ENCODE peak calls at places on chromosomes 6 and 20, in six cellular contexts. Y is NB4, V is HCT116, N is A549, S is GM12878, P is WTC11. Q is an unnamed sample.

GRCh38 chr6:169851641-169852503 is 100.5 kb downstream of the ERMARD start:
- DNase-seq in N (no peak), S (no peak), V (no peak), P (no peak), Y (peak), Q (peak)

GRCh38 chr6:150981095-150981494 is 115.6 kb downstream of the MTHFD1L start:
- DNase-seq in V (no peak), P (no peak), N (no peak), Y (no peak), S (peak), Q (peak)

GRCh38 chr6:47200536-47201334 is 109.0 kb downstream of the TNFRSF21 start:
- DNase-seq in P (no peak), N (no peak), V (no peak), Y (no peak), S (no peak), Q (no peak)

GRCh38 chr20:25019381-25020155 is 27.0 kb upstream of the APMAP start:
- DNase-seq in N (no peak), P (no peak), V (no peak), S (no peak), Y (no peak), Q (no peak)

GRCh38 chr6:14021449-14021848 is 96.1 kb upstream of the CD83 start:
- DNase-seq in S (no peak), V (no peak), P (no peak), N (no peak), Y (no peak), Q (no peak)

GRCh38 chr20:62740286-62741141 is 31.9 kb downstream of the NTSR1 start:
- DNase-seq in P (peak), N (peak), Y (peak), S (peak), V (peak), Q (peak)

GRCh38 chr6:117555262-117555849 is 47.0 kb downstream of the GOPC start:
- DNase-seq in P (no peak), S (no peak), Y (peak), N (no peak), V (no peak), Q (no peak)

GRCh38 chr20:400451-401275 is 7.4 kb upstream of the RBCK1 start:
- DNase-seq in N (peak), P (no peak), V (no peak), Y (peak), S (no peak), Q (no peak)

GRCh38 chr20:33298391-33298790 is 15.4 kb downstream of the BPIFB1 start:
- DNase-seq in P (no peak), Y (peak), N (no peak), S (no peak), V (no peak), Q (no peak)

GRCh38 chr6:128500017-128500416 is 20.4 kb downstream of the PTPRK start:
- DNase-seq in V (no peak), Y (no peak), S (no peak), N (peak), P (no peak), Q (no peak)

GRCh38 chr20:25478889-25479568 is 71.6 kb downstream of the GINS1 start:
- DNase-seq in V (no peak), N (no peak), Y (no peak), P (no peak), S (no peak), Q (no peak)

DNA sequence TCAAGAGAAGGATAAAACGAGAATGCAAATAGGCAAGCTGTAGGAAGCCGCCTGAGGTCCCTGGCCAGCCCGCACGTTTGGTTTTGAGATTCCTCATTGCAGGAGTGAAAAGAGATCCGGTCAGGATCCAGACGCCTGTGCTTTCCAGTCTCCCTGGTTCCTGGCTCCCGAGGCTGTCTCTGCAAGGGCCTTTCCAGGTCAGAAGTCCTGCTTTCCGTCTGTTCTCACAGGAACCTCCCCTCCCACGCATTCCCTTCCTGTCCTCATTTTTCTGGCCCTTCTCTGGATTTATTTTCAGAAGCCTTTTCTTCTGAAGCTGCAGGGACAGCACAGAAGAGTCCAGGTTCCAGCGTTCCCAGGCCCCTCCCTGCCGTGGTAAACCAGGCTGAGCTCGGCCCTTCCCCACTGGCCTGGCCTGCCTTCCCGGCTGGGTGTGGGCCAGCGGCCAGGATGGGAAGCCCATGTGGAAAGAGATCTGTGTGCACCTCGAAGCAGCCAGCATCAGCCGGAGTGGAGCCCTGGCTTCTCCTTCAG is 54.0 kb downstream of the TMEM242 start:
- DNase-seq in Y (no peak), N (no peak), S (no peak), P (no peak), V (no peak), Q (peak)
- TF ChIP-seq MAX in Y (no peak), N (no peak), S (no peak), P (no peak), V (no peak), Q (no peak)

DNA sequence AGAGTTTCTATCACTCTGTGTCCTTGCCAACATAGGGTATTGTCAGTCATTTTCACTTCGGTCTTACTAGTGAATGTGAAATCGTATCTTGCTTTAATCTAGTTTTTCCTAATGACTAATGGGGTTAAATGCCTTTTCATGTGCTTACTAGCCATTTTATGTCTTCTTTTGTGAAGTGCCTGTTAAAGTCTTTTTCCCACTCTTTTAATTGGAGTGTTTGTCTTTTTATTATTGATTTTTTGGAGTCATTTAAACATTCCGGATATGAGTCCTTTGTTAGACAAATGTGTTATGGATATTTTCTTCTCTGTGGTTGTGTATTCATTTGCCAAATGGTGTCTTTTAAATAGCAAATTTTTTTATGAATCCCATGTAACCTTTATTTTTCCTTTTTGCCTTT is 194.6 kb downstream of the CDH26 start:
- DNase-seq in Y (no peak), P (no peak), N (no peak), V (no peak), S (no peak), Q (no peak)
- TF ChIP-seq MAX in Y (no peak), P (no peak), N (no peak), V (no peak), S (no peak), Q (no peak)

GRCh38 chr20:9114709-9115108 is 45.8 kb downstream of the PLCB4 start:
- DNase-seq in V (no peak), P (no peak), Y (no peak), S (no peak), N (no peak), Q (no peak)

GRCh38 chr20:9110916-9111432 is 42.1 kb downstream of the PLCB4 start:
- DNase-seq in Y (no peak), V (no peak), N (no peak), S (no peak), P (no peak), Q (no peak)

GRCh38 chr20:9110365-9110764 is 41.5 kb downstream of the PLCB4 start:
- DNase-seq in Y (no peak), V (no peak), S (no peak), N (no peak), P (no peak), Q (peak)

GRCh38 chr20:9117548-9117947 is 48.7 kb downstream of the PLCB4 start:
- DNase-seq in P (no peak), N (no peak), S (no peak), Y (no peak), V (no peak), Q (no peak)

GRCh38 chr20:9112541-9113515 is 43.9 kb downstream of the PLCB4 start:
- DNase-seq in S (no peak), P (no peak), Y (no peak), N (no peak), V (no peak), Q (peak)
- TF ChIP-seq MAX in S (no peak), P (no peak), Y (no peak), N (no peak), V (no peak), Q (no peak)

DNA sequence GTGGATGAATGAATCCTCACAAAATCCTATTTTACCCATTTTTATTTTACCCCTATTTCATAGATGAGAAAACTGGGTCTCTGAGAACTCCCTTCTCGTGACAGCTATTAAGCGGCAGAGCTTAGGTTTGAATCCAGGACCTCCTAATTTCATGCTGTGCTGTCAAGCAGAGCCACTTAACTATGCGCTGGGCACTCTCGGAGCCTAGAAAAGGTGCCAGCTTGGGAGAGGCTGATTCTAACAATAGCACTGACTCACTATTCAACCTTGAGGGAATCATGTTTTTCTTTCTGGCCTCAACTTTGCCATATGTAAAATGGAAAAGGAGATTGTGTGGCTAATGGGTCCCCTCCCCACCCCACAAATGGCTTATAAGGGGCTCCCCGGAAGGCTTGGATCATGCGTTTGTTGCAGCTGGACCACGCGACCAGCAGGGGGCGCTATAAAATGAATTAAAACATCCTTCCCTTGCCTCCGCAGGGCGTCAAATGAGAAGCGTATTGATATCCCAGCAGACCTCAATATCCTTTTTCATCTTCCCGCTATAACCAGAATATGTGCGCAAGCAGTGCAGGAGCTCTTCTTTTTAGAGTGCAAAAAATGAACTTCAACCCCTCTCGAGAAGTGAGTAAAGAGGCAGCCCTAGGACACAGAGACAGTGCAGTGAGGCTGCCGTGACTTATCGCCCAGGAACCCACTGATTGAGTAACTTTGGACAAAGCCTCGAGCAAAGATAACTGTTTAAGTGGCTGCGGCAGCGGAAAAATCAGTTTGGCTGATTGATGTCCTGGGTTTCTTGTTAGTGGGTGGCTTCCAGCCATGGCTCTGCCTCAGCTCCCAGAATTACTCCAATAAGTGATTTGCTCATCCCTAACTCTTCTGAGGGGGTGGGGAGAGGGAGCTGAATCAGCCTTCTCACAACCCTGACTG is 12.9 kb upstream of the PDYN start:
- DNase-seq in Y (peak), V (peak), N (peak), S (no peak), P (peak), Q (peak)
- TF ChIP-seq MAX in Y (peak), V (peak), N (peak), S (no peak), P (no peak), Q (no peak)

DNA sequence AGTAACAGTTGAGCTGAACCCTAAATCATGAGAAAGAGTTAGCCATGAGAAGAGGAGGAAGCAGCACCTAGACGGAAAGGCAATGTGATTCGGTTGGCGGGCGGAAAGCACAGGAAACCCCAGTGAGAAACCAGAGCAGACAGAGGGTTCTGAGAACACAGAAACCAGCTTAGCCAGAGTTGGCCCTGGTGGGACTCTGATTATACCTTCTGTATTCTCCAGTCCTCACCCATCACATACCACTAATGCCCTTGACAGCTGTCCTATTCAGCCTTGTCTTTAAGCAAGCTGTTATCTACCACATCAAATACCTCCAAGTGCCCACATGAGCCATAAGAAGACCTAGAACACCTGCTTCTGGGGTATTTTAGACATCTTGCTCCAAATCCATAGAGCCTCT is 58.9 kb upstream of the LRRC1 start:
- DNase-seq in V (no peak), P (no peak), N (no peak), S (no peak), Y (no peak), Q (no peak)
- TF ChIP-seq MAX in V (no peak), P (no peak), N (no peak), S (no peak), Y (no peak), Q (no peak)

GRCh38 chr6:167342879-167343610 is 18.2 kb downstream of the TTLL2 start:
- DNase-seq in Y (no peak), P (no peak), V (no peak), N (no peak), S (no peak), Q (no peak)
- TF ChIP-seq MAX in Y (no peak), P (no peak), V (no peak), N (no peak), S (no peak), Q (no peak)

GRCh38 chr6:75065524-75065923 is 140.3 kb downstream of the COL12A1 start:
- DNase-seq in V (peak), N (peak), P (peak), S (no peak), Y (peak), Q (peak)
- TF ChIP-seq MAX in V (no peak), N (no peak), P (no peak), S (no peak), Y (no peak), Q (no peak)

DNA sequence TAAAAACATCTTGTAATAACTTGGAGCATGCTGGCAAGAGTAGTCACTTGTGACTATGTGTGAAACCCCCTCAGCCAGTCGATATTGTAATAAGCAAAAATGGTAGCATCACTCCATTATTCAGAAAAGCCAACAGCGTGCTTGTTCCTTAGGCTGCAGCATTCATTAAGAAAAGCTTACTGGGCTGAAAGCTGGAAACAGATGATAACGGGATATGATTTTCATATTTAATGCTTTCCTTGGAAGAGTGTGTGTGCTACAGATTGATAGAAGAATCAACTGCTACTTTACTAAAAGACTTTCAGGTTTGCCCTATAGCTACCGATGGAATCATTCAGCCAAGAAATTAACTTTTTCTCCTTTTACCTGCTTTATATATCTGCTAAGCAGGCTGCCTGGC is 20.4 kb downstream of the KIZ start:
- DNase-seq in S (no peak), P (no peak), Y (no peak), N (no peak), V (no peak), Q (no peak)
- TF ChIP-seq MAX in S (no peak), P (no peak), Y (no peak), N (no peak), V (no peak), Q (no peak)

DNA sequence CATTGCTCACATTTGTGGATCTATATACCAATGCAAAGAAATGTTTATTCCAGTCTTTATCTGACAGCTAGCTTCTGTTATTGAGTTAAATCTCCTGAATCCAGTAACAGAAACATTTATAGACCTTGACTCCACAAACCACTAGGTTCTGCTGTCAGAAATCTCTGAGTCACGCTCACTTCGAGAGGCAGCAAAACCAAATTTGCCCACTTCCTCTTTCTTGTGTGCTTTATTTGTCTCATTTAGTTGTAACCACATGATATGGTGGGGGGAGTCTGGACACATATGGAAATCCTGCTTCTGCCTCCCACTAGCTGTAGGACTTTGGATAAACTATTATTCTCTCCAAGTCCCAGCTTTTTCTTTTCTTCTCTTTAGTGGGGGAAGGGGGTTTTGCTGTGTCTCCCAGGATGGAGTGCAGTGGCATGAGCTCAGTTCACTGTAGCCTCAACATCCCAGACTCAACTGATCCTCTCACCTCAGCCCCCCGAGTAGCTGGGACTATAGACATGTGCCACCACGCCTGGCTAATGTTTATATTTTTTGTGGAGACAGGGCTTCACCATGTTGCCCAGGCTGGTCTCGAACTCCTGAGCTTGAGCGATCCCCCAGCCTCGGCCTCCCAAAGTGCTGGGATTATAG is 54.4 kb downstream of the IPCEF1 start:
- DNase-seq in Y (peak), P (no peak), V (no peak), N (no peak), S (peak), Q (no peak)
- TF ChIP-seq MAX in Y (peak), P (no peak), V (no peak), N (no peak), S (no peak), Q (no peak)

GRCh38 chr20:49696594-49696993 is 17.1 kb downstream of the B4GALT5 start:
- DNase-seq in Y (no peak), S (no peak), V (no peak), P (no peak), N (no peak), Q (peak)
- TF ChIP-seq MAX in Y (no peak), S (no peak), V (no peak), P (no peak), N (no peak), Q (no peak)

Q was measured in endothelial cell of umbilical vein.